ENCODE peak calls at places on chromosome 11, in six cellular contexts. I is CD4-positive, alpha-beta memory T cell; K is posterior vena cava; X is GM12865; B is body of pancreas; F is activated CD4-positive, alpha-beta T cell treated with anti-CD3 and anti-CD28 coated beads, Interleukin-2, amount 10 ng/mL, durations not matched to agents 7 days and 5 days. M is an unnamed sample.

GRCh38 chr11:47589103-47589502 is 2.6 kb downstream of the FAM180B start:
- DNase-seq in I (no peak), K (no peak), X (no peak), B (no peak), F (no peak), M (no peak)

GRCh38 chr11:92859290-92859689 is 110.2 kb upstream of the MTNR1B start:
- DNase-seq in I (no peak), K (no peak), X (no peak), B (no peak), F (no peak), M (no peak)

GRCh38 chr11:22194907-22195306 is 2.0 kb downstream of the ANO5 start:
- DNase-seq in I (no peak), K (no peak), X (no peak), B (no peak), F (no peak), M (no peak)

GRCh38 chr11:69240332-69241074 is 53.5 kb upstream of the MYEOV start:
- DNase-seq in I (no peak), K (peak; percentile 63), X (peak; percentile 21), B (peak; percentile 33), F (no peak), M (peak; percentile 63)

GRCh38 chr11:67306769-67307544 is 3.6 kb downstream of the SSH3 start:
- DNase-seq in I (no peak), K (peak; percentile 52), X (no peak), B (no peak), F (no peak), M (no peak)

GRCh38 chr11:126123686-126124085 is 61.0 kb upstream of the CDON start:
- DNase-seq in I (no peak), K (no peak), X (no peak), B (no peak), F (no peak), M (peak; percentile 68)

GRCh38 chr11:405323-405975 is 9.3 kb downstream of the SIGIRR start:
- DNase-seq in I (no peak), K (no peak), X (no peak), B (no peak), F (no peak), M (no peak)

GRCh38 chr11:32400196-32400595 is 35.1 kb downstream of the WT1 start:
- DNase-seq in I (no peak), K (no peak), X (no peak), B (no peak), F (no peak), M (no peak)

GRCh38 chr11:78214331-78215194 is 25.8 kb downstream of the USP35 start:
- DNase-seq in I (no peak), K (no peak), X (no peak), B (no peak), F (no peak), M (no peak)

GRCh38 chr11:108501396-108501795 is 3.2 kb upstream of the POGLUT3 start:
- DNase-seq in I (no peak), K (no peak), X (no peak), B (no peak), F (no peak), M (no peak)

GRCh38 chr11:65850217-65851082 is 7.5 kb downstream of the CFL1 start:
- DNase-seq in I (no peak), K (peak; percentile 72), X (peak; percentile 21), B (no peak), F (no peak), M (no peak)

GRCh38 chr11:10076458-10077141 is 217.4 kb downstream of the SBF2 start:
- DNase-seq in I (no peak), K (peak; percentile 81), X (peak; percentile 66), B (no peak), F (peak; percentile 37), M (peak; percentile 80)

M was measured in OCI-M1.